ENCODE peak calls at places on chromosome 7, in nine cellular contexts. T, Q, Y, X, B, U, O, K and Z are unnamed samples.

GRCh38 chr7:92058040-92058439 is 76.2 kb downstream of the CYP51A1 start:
- DNase-seq in X (no peak), Y (no peak), U (no peak), Q (no peak), B (no peak), K (no peak), O (no peak), T (no peak), Z (no peak)

GRCh38 chr7:128833148-128833938 is 3.1 kb downstream of the FLNC start:
- DNase-seq in Q (peak), Y (no peak), U (peak), T (peak), B (peak), X (peak), O (no peak), K (peak), Z (peak)

GRCh38 chr7:38796636-38797501 is 112.1 kb downstream of the VPS41 start:
- DNase-seq in Y (peak), X (peak), Q (no peak), U (peak), O (peak), B (peak), T (peak), K (peak), Z (peak)

GRCh38 chr7:93851536-93851935 is 39.0 kb downstream of the TFPI2 start:
- DNase-seq in O (no peak), U (no peak), Y (no peak), K (peak), T (no peak), X (no peak), Q (no peak), B (no peak), Z (no peak)

GRCh38 chr7:98354511-98355249 is 46.2 kb downstream of the BAIAP2L1 start:
- DNase-seq in O (peak), X (peak), B (peak), T (no peak), U (no peak), K (peak), Y (peak), Q (peak), Z (peak)

GRCh38 chr7:17498230-17498629 is 199.8 kb downstream of the AHR start:
- DNase-seq in B (no peak), Q (no peak), T (no peak), Y (no peak), K (no peak), U (no peak), O (no peak), X (no peak), Z (no peak)

GRCh38 chr7:24475573-24475972 is 97.7 kb upstream of the PALS2 start:
- DNase-seq in Y (no peak), U (no peak), O (no peak), Q (no peak), B (no peak), K (no peak), T (no peak), X (no peak), Z (no peak)

GRCh38 chr7:137539111-137539715 is 195.7 kb upstream of the PTN start:
- DNase-seq in B (no peak), O (no peak), K (peak), T (no peak), Q (no peak), X (no peak), U (no peak), Y (no peak), Z (peak)

GRCh38 chr7:96305915-96306314 is 16.0 kb downstream of the SLC25A13 start:
- DNase-seq in X (no peak), Q (no peak), Y (no peak), B (no peak), T (no peak), K (no peak), O (no peak), U (no peak), Z (no peak)

GRCh38 chr7:81234896-81235295 is 316.0 kb upstream of the SEMA3C start:
- DNase-seq in Y (no peak), B (no peak), K (peak), O (no peak), Q (no peak), X (no peak), T (no peak), U (no peak), Z (no peak)

GRCh38 chr7:150405584-150406310 is 26.6 kb downstream of the ZNF775 start:
- DNase-seq in U (no peak), O (no peak), T (no peak), B (peak), X (no peak), K (peak), Y (no peak), Q (peak), Z (no peak)

GRCh38 chr7:81503771-81504170 is 266.1 kb downstream of the HGF start:
- DNase-seq in T (no peak), Q (no peak), U (no peak), X (no peak), O (no peak), K (no peak), Y (no peak), B (no peak), Z (no peak)

GRCh38 chr7:86920154-86920553 is 139.3 kb downstream of the ELAPOR2 start:
- DNase-seq in K (no peak), X (no peak), B (no peak), Y (no peak), Q (no peak), T (no peak), U (no peak), O (no peak), Z (no peak)

GRCh38 chr7:140719711-140720110 is 23.2 kb downstream of the NDUFB2 start:
- DNase-seq in Q (no peak), Y (no peak), K (peak), X (peak), U (no peak), T (no peak), B (no peak), O (no peak), Z (no peak)

GRCh38 chr7:12926236-12926635 is 238.8 kb downstream of the ARL4A start:
- DNase-seq in Q (no peak), O (no peak), X (peak), T (no peak), B (no peak), K (no peak), Y (no peak), U (no peak), Z (no peak)

GRCh38 chr7:107594961-107595737 is 15.1 kb downstream of the BCAP29 start:
- DNase-seq in O (no peak), Q (no peak), T (peak), U (no peak), B (no peak), K (peak), Y (no peak), X (peak), Z (peak)

GRCh38 chr7:4247106-4247876 is 434.8 kb upstream of the FOXK1 start:
- DNase-seq in X (no peak), Y (no peak), B (no peak), O (no peak), U (no peak), K (no peak), Q (peak), T (no peak), Z (no peak)

GRCh38 chr7:132263151-132263550 is 313.1 kb downstream of the PLXNA4 start:
- DNase-seq in T (no peak), Q (no peak), Y (no peak), U (no peak), B (no peak), X (no peak), K (no peak), O (no peak), Z (no peak)

GRCh38 chr7:98617051-98617959 is at the start of gene NPTX2:
- DNase-seq in X (no peak), U (no peak), K (no peak), B (peak), Q (peak), Y (no peak), T (no peak), O (no peak), Z (no peak)

GRCh38 chr7:85423209-85423895 is 236.5 kb upstream of the SEMA3D start:
- DNase-seq in B (no peak), Q (no peak), K (no peak), Y (no peak), T (no peak), U (no peak), O (no peak), X (no peak), Z (no peak)

GRCh38 chr7:50507898-50508470 is 57.2 kb downstream of the DDC start:
- DNase-seq in T (no peak), X (no peak), Q (no peak), K (no peak), U (no peak), B (no peak), Y (no peak), O (no peak), Z (no peak)

GRCh38 chr7:158027646-158028045 is 560.0 kb downstream of the PTPRN2 start:
- DNase-seq in Y (peak), Q (no peak), O (no peak), K (no peak), U (no peak), B (no peak), T (no peak), X (no peak), Z (no peak)

GRCh38 chr7:44172803-44173424 is 16.3 kb downstream of the GCK start:
- DNase-seq in K (no peak), B (no peak), Q (no peak), X (no peak), U (no peak), T (no peak), O (no peak), Y (no peak), Z (no peak)

GRCh38 chr7:43248961-43249807 is 136.7 kb downstream of the HECW1 start:
- DNase-seq in O (peak), Y (peak), K (peak), B (peak), U (no peak), Q (no peak), T (no peak), X (no peak), Z (peak)

GRCh38 chr7:24700446-24701044 is 56.7 kb downstream of the GSDME start:
- DNase-seq in X (no peak), Y (no peak), Q (no peak), U (no peak), K (peak), O (no peak), B (no peak), T (no peak), Z (no peak)

GRCh38 chr7:80134105-80134535 is 511 bp upstream of the GNAI1 start:
- DNase-seq in O (no peak), T (no peak), B (no peak), X (peak), U (no peak), Y (no peak), K (no peak), Q (no peak), Z (no peak)

GRCh38 chr7:137636376-137636775 is 210.4 kb downstream of the DGKI start:
- DNase-seq in Y (no peak), Q (no peak), B (no peak), K (peak), X (no peak), T (no peak), U (no peak), O (no peak), Z (no peak)

GRCh38 chr7:29496355-29497020 is 67.1 kb upstream of the PRR15 start:
- DNase-seq in K (no peak), Y (no peak), O (no peak), T (no peak), U (no peak), B (no peak), X (no peak), Q (no peak), Z (no peak)

GRCh38 chr7:10756981-10757380 is 216.7 kb upstream of the PHF14 start:
- DNase-seq in B (no peak), U (no peak), X (no peak), K (no peak), Q (no peak), Y (no peak), O (no peak), T (no peak), Z (no peak)

GRCh38 chr7:81846398-81846797 is 76.6 kb upstream of the HGF start:
- DNase-seq in Q (no peak), B (no peak), T (no peak), U (no peak), X (peak), K (peak), O (no peak), Y (no peak), Z (no peak)

GRCh38 chr7:130668258-130669050 is at the start of gene COPG2:
- DNase-seq in O (peak), B (peak), U (peak), Y (peak), X (peak), Q (peak), K (peak), T (peak), Z (peak)
- TF ChIP-seq POLR2A in O (peak), B (no peak), U (peak), Y (no peak), X (peak), Q (no peak), K (peak), T (no peak), Z (peak)

GRCh38 chr7:41701068-41701467 is 1.8 kb downstream of the INHBA start:
- DNase-seq in Q (no peak), Y (no peak), O (no peak), B (no peak), U (no peak), K (no peak), T (no peak), X (no peak), Z (no peak)

GRCh38 chr7:41700044-41700471 is 2.8 kb downstream of the INHBA start:
- DNase-seq in T (no peak), U (peak), Q (no peak), K (peak), O (no peak), Y (no peak), X (peak), B (no peak), Z (no peak)

GRCh38 chr7:41705109-41705871 is 2.4 kb upstream of the INHBA start:
- DNase-seq in K (peak), U (peak), Y (peak), O (no peak), X (peak), T (peak), B (peak), Q (peak), Z (peak)

GRCh38 chr7:41701542-41701941 is 1.3 kb downstream of the INHBA start:
- DNase-seq in K (peak), U (no peak), Y (no peak), T (no peak), Q (no peak), O (no peak), B (no peak), X (no peak), Z (no peak)

DNA sequence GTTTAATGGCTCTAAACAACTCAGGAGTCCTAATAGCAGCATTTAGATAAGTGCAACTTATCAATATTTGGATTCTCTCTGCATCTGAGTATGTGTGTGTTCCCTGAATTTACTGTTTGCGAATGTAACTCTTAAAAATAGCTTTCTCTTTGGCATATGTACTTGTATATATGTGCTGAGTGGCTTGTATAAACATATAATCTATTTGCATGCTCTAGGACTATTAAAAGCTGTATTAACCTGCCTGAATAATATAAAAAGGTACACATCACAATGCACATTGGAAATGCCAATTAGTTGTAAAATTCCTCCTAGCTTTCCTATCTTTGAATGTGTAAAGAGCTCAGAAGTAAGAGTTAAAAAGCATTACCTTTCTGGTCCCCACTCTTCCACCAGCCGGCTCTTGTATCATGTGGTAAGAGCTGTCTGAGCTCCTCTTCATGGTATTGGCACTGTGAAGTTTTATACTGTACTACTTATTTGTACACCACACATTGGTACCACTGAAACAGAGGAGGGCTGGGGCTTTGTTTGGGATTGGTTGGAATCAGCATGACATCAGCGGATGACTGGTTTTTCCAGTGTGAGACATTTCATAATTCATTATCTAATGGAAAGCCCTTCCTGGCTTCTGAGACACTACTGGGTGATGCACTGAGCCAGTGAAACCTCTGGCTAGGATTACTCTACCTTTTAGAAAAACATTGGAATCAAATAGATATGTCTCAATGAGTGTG is at the start of gene INHBA:
- DNase-seq in K (peak), B (no peak), T (peak), Y (no peak), Q (no peak), O (no peak), U (no peak), X (peak), Z (no peak)
- TF ChIP-seq POLR2A in K (peak), B (no peak), T (no peak), Y (no peak), Q (no peak), O (no peak), U (no peak), X (peak), Z (no peak)

GRCh38 chr7:56099653-56100052 is 6.6 kb downstream of the CHCHD2 start:
- DNase-seq in K (no peak), B (no peak), T (no peak), Q (peak), X (no peak), Y (no peak), O (no peak), U (no peak), Z (no peak)

GRCh38 chr7:56092789-56093531 is at the start of gene PHKG1:
- DNase-seq in O (no peak), Q (peak), X (peak), T (peak), Y (peak), U (peak), K (peak), B (peak), Z (peak)

GRCh38 chr7:56097700-56098099 is 4.9 kb upstream of the PHKG1 start:
- DNase-seq in Y (peak), O (no peak), K (peak), X (peak), Q (peak), T (peak), U (no peak), B (no peak), Z (peak)
- TF ChIP-seq POLR2A in Y (no peak), O (no peak), K (no peak), X (no peak), Q (no peak), T (no peak), U (no peak), B (no peak), Z (no peak)

GRCh38 chr7:76066716-76067503 is 19.0 kb downstream of the MDH2 start:
- DNase-seq in Y (no peak), X (no peak), U (no peak), O (no peak), T (no peak), B (no peak), K (no peak), Q (no peak), Z (no peak)
- TF ChIP-seq POLR2A in Y (no peak), X (no peak), U (no peak), O (no peak), T (no peak), B (no peak), K (no peak), Q (no peak), Z (no peak)

GRCh38 chr7:152162287-152162686 is 136.8 kb downstream of the GALNT11 start:
- DNase-seq in B (no peak), O (no peak), Q (no peak), K (no peak), X (no peak), U (no peak), T (no peak), Y (no peak), Z (no peak)

GRCh38 chr7:152158801-152159587 is 133.5 kb downstream of the GALNT11 start:
- DNase-seq in B (peak), T (no peak), O (no peak), U (no peak), X (no peak), Y (no peak), Q (no peak), K (no peak), Z (no peak)
- TF ChIP-seq POLR2A in B (no peak), T (no peak), O (no peak), U (no peak), X (no peak), Y (no peak), Q (no peak), K (no peak), Z (no peak)

DNA sequence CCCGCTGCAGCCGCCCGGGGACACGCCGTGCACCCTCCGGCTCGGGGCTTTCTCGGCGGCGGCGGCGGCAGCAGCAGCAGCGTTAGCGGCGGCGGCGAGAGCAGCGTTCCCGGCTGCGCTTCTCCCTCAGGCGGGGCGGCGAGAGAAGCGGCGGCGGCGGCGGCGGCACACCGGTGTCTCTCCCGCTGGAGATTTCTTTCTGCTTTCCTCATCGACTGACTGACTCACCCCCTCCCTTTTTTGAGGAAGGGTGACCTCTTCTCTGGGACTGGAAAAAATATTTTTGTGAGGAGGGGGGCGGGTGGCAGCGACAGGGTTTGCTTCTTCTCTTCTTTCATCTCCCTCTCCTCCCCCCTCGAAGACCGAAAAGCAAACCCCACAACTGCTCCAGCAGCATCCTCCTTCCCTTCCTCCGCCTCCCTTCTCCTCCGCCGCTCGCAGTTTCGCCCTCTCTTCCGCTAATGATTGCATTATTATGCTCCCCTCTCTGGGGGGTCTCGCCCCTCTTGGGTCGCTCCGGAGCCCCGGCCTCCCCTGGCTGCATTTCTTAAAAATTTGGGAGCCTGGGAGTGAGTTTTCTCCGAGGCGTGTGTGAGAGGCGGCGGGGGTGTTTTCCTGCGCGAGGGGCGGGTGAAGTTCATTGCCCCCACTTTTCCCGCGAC is 343 bp downstream of the AUTS2 start:
- DNase-seq in Q (peak), X (no peak), T (peak), Y (no peak), K (no peak), O (no peak), B (no peak), U (peak), Z (peak)
- TF ChIP-seq POLR2A in Q (no peak), X (no peak), T (no peak), Y (no peak), K (no peak), O (no peak), B (no peak), U (peak), Z (peak)

DNA sequence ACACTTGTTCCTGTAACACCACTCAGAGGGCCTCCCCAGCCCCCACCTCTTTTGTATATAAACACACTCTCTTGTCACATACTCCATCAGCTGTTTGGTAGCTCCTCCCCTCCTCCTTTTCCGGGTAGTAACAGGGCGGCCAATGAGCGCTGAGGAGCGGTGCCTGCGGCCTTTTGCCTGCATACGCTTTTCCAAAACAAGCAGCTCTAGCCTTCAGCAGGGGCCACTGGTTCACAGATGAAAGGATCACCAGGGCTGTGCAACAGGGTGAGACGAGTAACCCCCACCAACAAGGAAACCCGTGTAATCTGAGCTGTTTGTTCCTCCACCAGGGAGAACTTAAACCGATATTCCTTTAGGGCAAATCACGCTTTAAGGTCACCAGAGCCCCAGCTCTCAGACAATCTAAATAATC is 3.9 kb downstream of the UBE2H start:
- DNase-seq in K (peak), Q (peak), T (peak), B (peak), Y (peak), U (peak), X (peak), O (peak), Z (peak)
- TF ChIP-seq POLR2A in K (no peak), Q (peak), T (peak), B (peak), Y (peak), U (peak), X (no peak), O (no peak), Z (no peak)